ENCODE peak calls at places on chromosome X, in six cellular contexts. U, E, S, C, F and X are unnamed samples.
A peak's percentile ranks its signal among the peaks of the same experiment; 100 is the strongest.

GRCh38 chrX:106249706-106250379 is 81.7 kb downstream of the PWWP3B start:
- DNase-seq in S (no peak), U (peak; percentile 39), C (no peak), F (no peak), E (no peak), X (no peak)

GRCh38 chrX:55039471-55039870 is 8.7 kb upstream of the ALAS2 start:
- DNase-seq in U (peak; percentile 88), C (no peak), F (no peak), E (no peak), S (no peak), X (no peak)

GRCh38 chrX:45761920-45762319 is 561.2 kb upstream of the DIPK2B start:
- DNase-seq in F (no peak), S (no peak), E (no peak), C (no peak), U (no peak), X (no peak)

GRCh38 chrX:94178145-94178790 is 504.3 kb downstream of the FAM133A start:
- DNase-seq in U (peak; percentile 50), E (no peak), S (no peak), F (no peak), C (no peak), X (peak; percentile 54)

GRCh38 chrX:1385824-1386223 is 6.1 kb downstream of the SLC25A6 start:
- DNase-seq in U (no peak), S (no peak), C (no peak), F (peak; percentile 58), E (no peak), X (no peak)

GRCh38 chrX:102720237-102721168 is at the start of gene GPRASP3:
- DNase-seq in E (no peak), S (peak; percentile 83), F (peak; percentile 87), U (peak; percentile 64), C (peak; percentile 86), X (peak; percentile 50)

GRCh38 chrX:119004920-119005524 is 30.6 kb downstream of the LONRF3 start:
- DNase-seq in C (peak; percentile 74), S (peak; percentile 50), U (peak; percentile 66), F (peak; percentile 67), E (no peak), X (no peak)

GRCh38 chrX:1528884-1529203 is 8.1 kb downstream of the P2RY8 start:
- DNase-seq in E (no peak), C (no peak), U (no peak), S (no peak), F (no peak), X (no peak)

GRCh38 chrX:38220024-38220935 is at the start of gene SRPX:
- DNase-seq in S (no peak), E (no peak), C (peak; percentile 57), U (peak; percentile 48), F (peak; percentile 59), X (no peak)

GRCh38 chrX:152928761-152929400 is 31.0 kb downstream of the ZNF185 start:
- DNase-seq in C (peak; percentile 39), S (no peak), E (no peak), U (no peak), F (peak; percentile 5), X (no peak)

GRCh38 chrX:48498374-48498809 is 10.4 kb upstream of the PORCN start:
- DNase-seq in S (no peak), C (no peak), F (no peak), U (no peak), E (no peak), X (no peak)

GRCh38 chrX:101823236-101823635 is 108.6 kb downstream of the ZMAT1 start:
- DNase-seq in F (no peak), E (no peak), S (no peak), U (no peak), C (no peak), X (no peak)

GRCh38 chrX:106168107-106168506 is at the start of gene PWWP3B:
- DNase-seq in U (peak; percentile 55), E (no peak), F (peak; percentile 65), S (no peak), C (peak; percentile 48), X (peak; percentile 12)

GRCh38 chrX:11381464-11381863 is 88.3 kb downstream of the AMELX start:
- DNase-seq in S (no peak), E (peak; percentile 30), U (peak; percentile 73), C (no peak), F (no peak), X (peak; percentile 28)

GRCh38 chrX:10326578-10326977 is 169.8 kb downstream of the CLCN4 start:
- DNase-seq in U (peak; percentile 35), F (no peak), E (no peak), S (no peak), C (no peak), X (no peak)

GRCh38 chrX:107716045-107716684 is 59.4 kb downstream of the TSC22D3 start:
- DNase-seq in U (no peak), C (peak; percentile 67), E (no peak), F (peak; percentile 67), S (no peak), X (no peak)

GRCh38 chrX:133776072-133776471 is 209.3 kb downstream of the GPC3 start:
- DNase-seq in U (peak; percentile 40), C (no peak), E (no peak), F (peak; percentile 55), S (no peak), X (no peak)

GRCh38 chrX:119238557-119238956 is 2.5 kb downstream of the PGRMC1 start:
- DNase-seq in U (peak; percentile 39), E (no peak), F (no peak), C (no peak), S (no peak), X (no peak)

GRCh38 chrX:125103693-125104092 is 216.0 kb upstream of the TEX13C start:
- DNase-seq in S (peak; percentile 31), F (peak; percentile 54), U (no peak), C (no peak), E (no peak), X (no peak)

GRCh38 chrX:154489182-154489581 is 1.2 kb downstream of the SLC10A3 start:
- DNase-seq in S (no peak), E (no peak), C (no peak), F (no peak), U (no peak), X (no peak)

GRCh38 chrX:24774650-24775049 is 80.9 kb downstream of the POLA1 start:
- DNase-seq in F (no peak), E (no peak), S (no peak), U (no peak), C (no peak), X (no peak)

GRCh38 chrX:108772549-108772948 is 36.2 kb upstream of the IRS4 start:
- DNase-seq in S (no peak), F (no peak), U (no peak), E (no peak), C (no peak), X (no peak)

GRCh38 chrX:154021131-154021611 is 1.5 kb upstream of the IRAK1 start:
- DNase-seq in S (no peak), C (no peak), U (peak; percentile 44), F (no peak), E (no peak), X (no peak)

GRCh38 chrX:153592966-153593688 is 5.8 kb downstream of the CCNQ start:
- DNase-seq in E (no peak), C (peak; percentile 84), U (no peak), F (no peak), S (no peak), X (no peak)

GRCh38 chrX:30576881-30577280 is 685 bp downstream of the TASL start:
- DNase-seq in C (no peak), F (no peak), U (no peak), E (no peak), S (no peak), X (no peak)
- H3K27ac ChIP-seq in C (no peak overlapping the region), F (peak overlapping the region; percentile 70), U (no peak overlapping the region), E (peak overlapping the region; percentile 99), S (no peak overlapping the region), X (no peak overlapping the region)

DNA sequence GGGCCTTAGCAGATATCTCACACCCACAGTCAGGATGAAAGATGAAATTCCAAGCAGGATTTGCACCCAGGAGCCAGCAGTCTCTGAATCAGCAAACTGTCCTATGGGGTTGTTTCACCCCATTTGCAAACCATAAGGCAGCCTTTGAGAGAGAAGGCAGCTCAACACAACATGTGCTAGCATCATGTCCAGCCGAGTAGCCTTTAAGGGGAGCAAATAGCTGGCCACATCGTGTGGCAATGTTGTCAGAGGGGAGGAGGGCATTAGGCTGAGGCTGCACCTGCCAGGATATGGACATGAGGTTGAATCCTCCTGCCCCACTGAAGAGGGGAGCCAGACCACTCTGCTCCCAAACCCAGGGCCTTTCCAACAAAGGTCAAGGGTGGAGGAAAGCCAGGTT is 20.6 kb upstream of the PJA1 start:
- DNase-seq in F (no peak), E (no peak), S (no peak), C (no peak), U (no peak), X (no peak)
- H3K4me1 ChIP-seq in F (no peaks in the 10 kb centered on the region), E (no peaks in the 10 kb centered on the region), S (no peaks in the 10 kb centered on the region), C (no peaks in the 10 kb centered on the region), U (no peaks in the 10 kb centered on the region), X (no peaks in the 10 kb centered on the region)

GRCh38 chrX:71540801-71541545 is 8.1 kb downstream of the OGT start:
- DNase-seq in F (no peak), U (no peak), C (no peak), S (no peak), E (no peak), X (peak; percentile 1)

GRCh38 chrX:71543316-71543715 is 10.4 kb downstream of the OGT start:
- DNase-seq in C (no peak), U (peak; percentile 90), F (no peak), E (no peak), S (no peak), X (peak; percentile 94)

GRCh38 chrX:71542411-71542810 is 9.5 kb downstream of the OGT start:
- DNase-seq in U (no peak), F (no peak), S (no peak), C (no peak), E (no peak), X (peak; percentile 31)

GRCh38 chrX:71542825-71543224 is 9.9 kb downstream of the OGT start:
- DNase-seq in F (no peak), U (no peak), E (no peak), S (no peak), C (no peak), X (peak; percentile 22)

GRCh38 chrX:71541546-71542022 is 8.7 kb downstream of the OGT start:
- DNase-seq in E (no peak), C (no peak), F (no peak), U (no peak), S (no peak), X (peak; percentile 31)
- H3K27ac ChIP-seq in E (peak overlapping the region; percentile 51), C (peak overlapping the region; percentile 61), F (no peak overlapping the region), U (no peak overlapping the region), S (no peak overlapping the region), X (peak overlapping the region; percentile 63)

GRCh38 chrX:129781134-129782014 is 1.6 kb downstream of the SASH3 start:
- DNase-seq in F (peak; percentile 76), U (no peak), E (peak; percentile 83), S (peak; percentile 46), C (peak; percentile 58), X (no peak)
- H3K4me1 ChIP-seq in F (no peaks in the 10 kb centered on the region), U (peaks cover 15% of the 10 kb centered on the region), E (peaks cover 54% of the 10 kb centered on the region), S (no peaks in the 10 kb centered on the region), C (no peaks in the 10 kb centered on the region), X (no peaks in the 10 kb centered on the region)

GRCh38 chrX:18701621-18702361 is 5.7 kb upstream of the PPEF1 start:
- DNase-seq in U (no peak), C (no peak), S (peak; percentile 42), F (peak; percentile 62), E (no peak), X (no peak)
- H3K27ac ChIP-seq in U (no peak overlapping the region), C (no peak overlapping the region), S (peak overlapping the region; percentile 68), F (peak overlapping the region; percentile 6), E (no peak overlapping the region), X (no peak overlapping the region)